ENCODE peak calls at places on chromosomes 3 and 15, in seven cellular contexts. K is CD8-positive, alpha-beta memory T cell; J is pancreas; Q is HFF-Myc; N is CD4-positive, CD25-positive, alpha-beta regulatory T cell; Y is heart left ventricle; Z is heart right ventricle. R is an unnamed sample.

GRCh38 chr3:32084870-32085269 is 21.6 kb upstream of the GPD1L start:
- DNase-seq in Y (no peak), J (no peak), Q (no peak), Z (no peak), K (no peak), N (no peak), R (no peak)

GRCh38 chr3:156135921-156136655 is 15.7 kb downstream of the KCNAB1 start:
- DNase-seq in J (no peak), Q (no peak), Z (no peak), K (no peak), Y (no peak), N (no peak), R (no peak)

GRCh38 chr3:115525726-115526125 is 97.6 kb upstream of the GAP43 start:
- DNase-seq in N (no peak), J (no peak), Q (no peak), K (no peak), Z (no peak), Y (no peak), R (no peak)

GRCh38 chr3:62049033-62049432 is 324.3 kb downstream of the FEZF2 start:
- DNase-seq in J (no peak), Z (no peak), N (no peak), Y (no peak), K (no peak), Q (no peak), R (peak)

GRCh38 chr3:57161131-57161538 is 4.0 kb downstream of the IL17RD start:
- DNase-seq in Z (peak), K (no peak), Q (peak), Y (peak), N (no peak), J (no peak), R (no peak)

GRCh38 chr3:129228891-129229585 is 20.4 kb upstream of the COPG1 start:
- DNase-seq in Y (peak), Q (peak), N (no peak), J (no peak), Z (no peak), K (no peak), R (no peak)

GRCh38 chr3:25782636-25782937 is 656 bp downstream of the NGLY1 start:
- DNase-seq in N (no peak), Q (no peak), J (no peak), K (no peak), Z (no peak), Y (no peak), R (no peak)

GRCh38 chr3:161150001-161150525 is 44.9 kb upstream of the B3GALNT1 start:
- DNase-seq in Q (no peak), Z (no peak), N (no peak), K (no peak), J (no peak), Y (no peak), R (no peak)

GRCh38 chr3:127107491-127108375 is 85.2 kb upstream of the PRR23E start:
- DNase-seq in Z (no peak), Q (no peak), Y (no peak), J (no peak), K (no peak), N (no peak), R (no peak)

GRCh38 chr3:160314949-160315348 is 84.1 kb downstream of the IFT80 start:
- DNase-seq in K (no peak), Q (no peak), Y (no peak), J (no peak), N (no peak), Z (no peak), R (no peak)

GRCh38 chr3:95615592-95616310 is 1198.6 kb upstream of the EPHA6 start:
- DNase-seq in J (no peak), Z (no peak), Y (no peak), Q (no peak), K (no peak), N (no peak), R (no peak)

GRCh38 chr3:150237490-150237889 is 170.6 kb upstream of the TSC22D2 start:
- DNase-seq in N (no peak), K (no peak), J (no peak), Z (no peak), Q (no peak), Y (no peak), R (no peak)

GRCh38 chr15:94703591-94703990 is 472.2 kb downstream of the MCTP2 start:
- DNase-seq in N (no peak), Z (no peak), Y (no peak), J (no peak), K (no peak), Q (no peak), R (no peak)

GRCh38 chr3:196629234-196629633 is 10.3 kb upstream of the NRROS start:
- DNase-seq in Q (no peak), Z (no peak), Y (no peak), K (no peak), J (no peak), N (no peak), R (no peak)

GRCh38 chr15:57694264-57694663 is 12.2 kb upstream of the POLR2M start:
- DNase-seq in N (no peak), Z (no peak), J (no peak), K (no peak), Y (no peak), Q (peak), R (no peak)

GRCh38 chr3:170740285-170740684 is 129.7 kb downstream of the RPL22L1 start:
- DNase-seq in Y (no peak), N (no peak), K (no peak), Q (no peak), J (no peak), Z (no peak), R (no peak)
- H3K4me3 ChIP-seq in Y (no peak), N (no peak), K (no peak), Q (peak), J (no peak), Z (no peak), R (no peak)

GRCh38 chr15:55515991-55516776 is 8.2 kb upstream of the DNAAF4 start:
- DNase-seq in Q (no peak), Y (no peak), Z (no peak), J (no peak), K (no peak), N (no peak), R (no peak)
- H3K4me3 ChIP-seq in Q (no peak), Y (no peak), Z (no peak), J (no peak), K (no peak), N (no peak), R (no peak)

DNA sequence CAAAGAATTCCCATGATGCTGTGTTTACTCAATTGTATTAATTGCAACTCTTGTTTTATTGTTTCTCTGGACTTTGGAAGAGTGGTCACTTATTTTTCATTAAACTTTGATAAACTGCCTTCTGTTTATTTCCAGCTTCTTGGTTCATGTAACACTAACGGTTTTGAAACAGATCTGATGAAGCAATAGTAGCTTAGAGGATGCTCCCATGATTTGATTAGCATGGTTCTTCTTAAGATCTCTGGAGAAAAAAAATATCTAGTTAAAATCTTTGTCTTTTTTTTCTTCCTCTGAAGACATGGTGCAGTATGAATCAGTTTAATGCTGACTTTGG is 90.1 kb downstream of the FNDC3B start:
- DNase-seq in Y (no peak), K (no peak), J (no peak), Q (no peak), Z (no peak), N (no peak), R (no peak)
- H3K4me3 ChIP-seq in Y (no peak), K (no peak), J (no peak), Q (no peak), Z (no peak), N (peak), R (no peak)

DNA sequence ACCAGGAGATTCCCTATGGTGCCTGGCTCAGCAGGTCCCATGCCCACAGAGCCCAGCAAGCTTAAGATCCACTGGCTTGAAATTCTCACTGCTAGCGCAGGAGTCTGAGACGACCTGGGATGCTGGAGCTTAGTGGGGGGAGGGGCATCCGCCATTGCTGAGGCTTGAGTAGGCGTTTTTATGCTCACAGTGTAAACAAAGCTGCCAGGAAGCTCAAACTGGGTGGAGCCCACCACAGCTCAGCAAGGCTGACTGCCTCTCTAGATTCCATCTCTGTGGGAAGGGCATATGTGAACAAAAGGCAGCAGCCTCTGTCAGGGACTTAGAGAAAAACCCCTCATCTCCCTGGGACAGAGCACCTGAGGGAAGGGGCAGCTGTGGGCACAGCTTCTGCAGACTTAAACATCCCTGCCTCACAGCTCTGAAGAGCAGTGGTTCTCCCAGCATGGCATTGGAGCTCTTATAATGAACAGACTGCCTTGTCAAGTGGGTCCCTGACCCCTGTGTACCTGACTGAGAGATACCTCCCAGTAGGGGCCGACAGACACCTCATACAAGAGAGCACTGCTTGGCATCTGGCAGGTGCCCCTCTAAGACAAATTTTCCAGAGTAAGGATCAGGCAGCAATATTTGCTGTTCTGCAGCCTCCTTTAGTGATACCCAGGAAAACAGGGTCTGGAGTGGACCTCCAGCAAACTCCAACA is 231.5 kb upstream of the SETMAR start:
- DNase-seq in N (no peak), J (no peak), Q (no peak), Y (no peak), Z (no peak), K (no peak), R (no peak)
- H3K4me3 ChIP-seq in N (no peak), J (no peak), Q (no peak), Y (no peak), Z (no peak), K (no peak), R (no peak)

GRCh38 chr3:43525376-43525775 is 96.4 kb downstream of the ANO10 start:
- DNase-seq in N (no peak), Y (no peak), J (no peak), K (no peak), Z (no peak), Q (no peak), R (no peak)

GRCh38 chr3:43526956-43527355 is 94.9 kb downstream of the ANO10 start:
- DNase-seq in J (no peak), Z (no peak), N (no peak), Q (no peak), K (no peak), Y (no peak), R (no peak)

GRCh38 chr3:43523454-43524053 is 98.3 kb downstream of the ANO10 start:
- DNase-seq in Q (no peak), Y (no peak), J (no peak), Z (no peak), K (no peak), N (no peak), R (no peak)

GRCh38 chr3:43525941-43526607 is 95.7 kb downstream of the ANO10 start:
- DNase-seq in Z (no peak), K (no peak), Q (no peak), Y (no peak), N (no peak), J (no peak), R (peak)

DNA sequence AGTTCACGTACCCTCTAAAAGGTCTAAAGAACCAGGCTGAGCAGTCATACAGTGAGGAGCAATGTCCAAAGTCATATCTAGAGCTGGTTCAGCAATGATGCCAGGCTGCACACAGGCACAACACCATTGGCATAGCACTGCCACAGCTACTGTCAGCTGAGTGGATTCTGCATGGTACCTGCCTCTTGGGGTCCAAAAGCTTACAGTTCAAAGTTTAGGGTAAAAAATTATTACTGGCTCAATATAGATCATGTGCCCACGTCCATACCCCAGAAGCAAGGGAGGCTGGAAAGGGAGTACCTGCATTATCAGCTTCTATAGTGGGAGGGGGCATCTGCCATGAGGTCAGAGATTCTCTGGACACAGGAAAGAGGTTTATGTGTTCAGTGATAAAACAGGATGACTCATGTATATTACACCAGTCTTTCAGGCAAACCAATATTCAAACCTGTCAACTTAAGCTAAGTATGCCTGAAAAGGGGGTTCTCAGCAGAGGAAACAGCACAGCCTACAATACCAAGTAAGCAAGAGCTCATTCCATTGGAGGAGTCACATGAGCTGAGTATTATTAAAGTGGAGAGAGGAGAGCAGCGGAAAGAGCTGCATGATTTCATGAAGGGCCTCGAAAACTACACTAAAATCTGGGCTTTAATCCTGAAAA is 99.0 kb downstream of the ANO10 start:
- DNase-seq in N (no peak), Y (no peak), J (no peak), Q (no peak), Z (no peak), K (no peak), R (no peak)
- H3K4me3 ChIP-seq in N (no peak), Y (no peak), J (no peak), Q (no peak), Z (no peak), K (no peak), R (no peak)